ENCODE peak calls at places on chromosomes 5 and 9, in nine cellular contexts. H is spleen; T is activated CD8-positive, alpha-beta T cell treated with anti-CD3 and anti-CD28 coated beads for 36 hours; A is stimulated activated CD4-positive, alpha-beta T cell treated with anti-CD3 and anti-CD28 coated beads, Interleukin-15, amount 100 ng/mL, for 1 hour; L is nephron progenitor cell; E is A673; Y is aorta; S is retina; R is cardiac septum. G is an unnamed sample.

GRCh38 chr9:127919253-127919815 is 2.5 kb upstream of the ST6GALNAC4 start:
- DNase-seq in H (no peak), T (peak), A (no peak), L (no peak), E (no peak), Y (peak), S (no peak), R (peak), G (peak)

GRCh38 chr9:112166176-112167140 is 8.6 kb downstream of the SUSD1 start:
- DNase-seq in H (no peak), T (no peak), A (no peak), L (no peak), E (no peak), Y (no peak), S (no peak), R (no peak), G (no peak)

GRCh38 chr9:68705636-68706578 is 867 bp downstream of the PIP5K1B start:
- DNase-seq in H (peak), T (peak), A (no peak), L (no peak), E (peak), Y (peak), S (peak), R (peak), G (peak)

GRCh38 chr5:61386062-61386800 is 54.2 kb downstream of the ZSWIM6 start:
- DNase-seq in H (no peak), T (no peak), A (no peak), L (no peak), E (no peak), Y (no peak), S (no peak), R (no peak), G (no peak)

GRCh38 chr9:131117111-131117761 is 8.2 kb upstream of the NUP214 start:
- DNase-seq in H (no peak), T (no peak), A (no peak), L (no peak), E (peak), Y (no peak), S (no peak), R (peak), G (no peak)

GRCh38 chr5:9168791-9169611 is 376.9 kb downstream of the SEMA5A start:
- DNase-seq in H (no peak), T (no peak), A (no peak), L (no peak), E (no peak), Y (no peak), S (no peak), R (no peak), G (no peak)

GRCh38 chr9:134807726-134808125 is 72.9 kb upstream of the FCN2 start:
- DNase-seq in H (no peak), T (no peak), A (no peak), L (no peak), E (no peak), Y (no peak), S (no peak), R (no peak), G (no peak)

GRCh38 chr5:56099346-56099745 is 104.6 kb upstream of the IL6ST start:
- DNase-seq in H (no peak), T (no peak), A (no peak), L (no peak), E (no peak), Y (no peak), S (no peak), R (no peak), G (no peak)

GRCh38 chr9:33111621-33112020 is 35.1 kb upstream of the SMU1 start:
- DNase-seq in H (no peak), T (no peak), A (no peak), L (no peak), E (no peak), Y (no peak), S (no peak), R (no peak), G (no peak)

GRCh38 chr5:69099302-69099701 is 5.5 kb downstream of the SLC30A5 start:
- DNase-seq in H (no peak), T (no peak), A (no peak), L (no peak), E (no peak), Y (no peak), S (no peak), R (no peak), G (no peak)

GRCh38 chr5:6758201-6758600 is 45.0 kb downstream of the TENT4A start:
- DNase-seq in H (no peak), T (no peak), A (no peak), L (no peak), E (no peak), Y (no peak), S (no peak), R (no peak), G (no peak)

GRCh38 chr5:151670074-151670686 is 16.5 kb downstream of the SPARC start:
- DNase-seq in H (no peak), T (no peak), A (no peak), L (no peak), E (no peak), Y (no peak), S (no peak), R (no peak), G (no peak)

GRCh38 chr5:121445511-121445910 is 406.2 kb upstream of the FTMT start:
- DNase-seq in H (no peak), T (no peak), A (no peak), L (no peak), E (no peak), Y (no peak), S (no peak), R (no peak), G (no peak)

GRCh38 chr5:126917918-126918623 is 112.3 kb downstream of the MARCHF3 start:
- DNase-seq in H (no peak), T (no peak), A (no peak), L (peak), E (no peak), Y (no peak), S (peak), R (no peak), G (peak)

GRCh38 chr9:105194234-105194633 is 50.2 kb upstream of the SLC44A1 start:
- DNase-seq in H (no peak), T (no peak), A (no peak), L (no peak), E (no peak), Y (no peak), S (no peak), R (no peak), G (peak)

GRCh38 chr5:65061250-65061973 is 292.7 kb downstream of the CWC27 start:
- DNase-seq in H (peak), T (no peak), A (no peak), L (no peak), E (no peak), Y (no peak), S (no peak), R (no peak), G (no peak)

GRCh38 chr9:97978706-97979105 is 4.4 kb upstream of the ANP32B start:
- DNase-seq in H (no peak), T (no peak), A (no peak), L (no peak), E (no peak), Y (no peak), S (peak), R (no peak), G (no peak)

GRCh38 chr5:171711631-171712030 is 74.0 kb upstream of the SMIM23 start:
- DNase-seq in H (peak), T (no peak), A (no peak), L (no peak), E (no peak), Y (no peak), S (no peak), R (no peak), G (no peak)

GRCh38 chr9:74672237-74672636 is 175.1 kb downstream of the RORB start:
- DNase-seq in H (no peak), T (no peak), A (no peak), L (no peak), E (no peak), Y (no peak), S (no peak), R (no peak), G (no peak)

GRCh38 chr5:96258692-96259091 is 174.4 kb downstream of the PCSK1 start:
- DNase-seq in H (no peak), T (no peak), A (no peak), L (no peak), E (no peak), Y (no peak), S (no peak), R (no peak), G (no peak)

GRCh38 chr5:151068571-151069197 is 12.2 kb downstream of the TNIP1 start:
- DNase-seq in H (no peak), T (peak), A (no peak), L (no peak), E (no peak), Y (no peak), S (no peak), R (no peak), G (no peak)

GRCh38 chr5:107571621-107572489 is 98.9 kb downstream of the EFNA5 start:
- DNase-seq in H (peak), T (peak), A (peak), L (peak), E (peak), Y (peak), S (peak), R (peak), G (peak)

GRCh38 chr5:14306415-14306814 is 163.3 kb downstream of the TRIO start:
- DNase-seq in H (no peak), T (no peak), A (no peak), L (no peak), E (no peak), Y (no peak), S (no peak), R (no peak), G (no peak)

GRCh38 chr9:129139993-129140396 is 28.8 kb downstream of the PTPA start:
- DNase-seq in H (peak), T (peak), A (peak), L (peak), E (peak), Y (peak), S (no peak), R (peak), G (no peak)

GRCh38 chr5:78718827-78719226 is 70.3 kb upstream of the LHFPL2 start:
- DNase-seq in H (no peak), T (no peak), A (no peak), L (no peak), E (no peak), Y (no peak), S (no peak), R (no peak), G (no peak)

GRCh38 chr5:37665889-37666288 is 174.0 kb downstream of the GDNF start:
- DNase-seq in H (peak), T (no peak), A (no peak), L (peak), E (no peak), Y (no peak), S (peak), R (peak), G (no peak)

GRCh38 chr5:2986301-2986700 is 234.8 kb upstream of the IRX2 start:
- DNase-seq in H (no peak), T (no peak), A (no peak), L (no peak), E (no peak), Y (no peak), S (no peak), R (no peak), G (no peak)